ENCODE peak calls at places on chromosome 1, in ten cellular contexts. Z is H7, W is left ventricle myocardium inferior, P is neuronal stem cell, T is tibial nerve, N is OCI-LY7, Y is heart left ventricle, B is breast epithelium, C is IMR-90, M is psoas muscle. V is an unnamed sample.
A peak's percentile ranks its signal among the peaks of the same experiment; 100 is the strongest.

GRCh38 chr1:227943354-227943753 is 4.4 kb downstream of the WNT9A start:
- DNase-seq in Z (no peak), W (no peak), P (no peak), T (no peak), N (no peak), Y (no peak), B (no peak), C (no peak), M (no peak), V (no peak)

GRCh38 chr1:221263831-221264767 is 384.9 kb downstream of the HLX start:
- DNase-seq in Z (peak; percentile 48), W (no peak), P (peak; percentile 33), T (peak; percentile 94), N (peak; percentile 66), Y (peak; percentile 59), B (no peak), C (peak; percentile 89), M (peak; percentile 20), V (peak; percentile 83)

GRCh38 chr1:51636765-51637522 is 20.1 kb downstream of the OSBPL9 start:
- DNase-seq in Z (no peak), W (no peak), P (no peak), T (peak; percentile 49), N (no peak), Y (no peak), B (peak; percentile 51), C (peak; percentile 91), M (peak; percentile 60), V (no peak)

GRCh38 chr1:234326493-234327366 is 46.5 kb upstream of the COA6 start:
- DNase-seq in Z (peak; percentile 73), W (peak; percentile 23), P (peak; percentile 56), T (peak; percentile 60), N (peak; percentile 58), Y (peak; percentile 30), B (no peak), C (peak; percentile 43), M (no peak), V (peak; percentile 85)

GRCh38 chr1:8061210-8061609 is 35.1 kb upstream of the ERRFI1 start:
- DNase-seq in Z (no peak), W (no peak), P (no peak), T (peak; percentile 47), N (no peak), Y (no peak), B (no peak), C (peak; percentile 97), M (no peak), V (no peak)

GRCh38 chr1:246923482-246923881 is 8.3 kb downstream of the AHCTF1 start:
- DNase-seq in Z (no peak), W (no peak), P (no peak), T (no peak), N (no peak), Y (no peak), B (no peak), C (no peak), M (no peak), V (no peak)

GRCh38 chr1:112298558-112298957 is 97.5 kb upstream of the CTTNBP2NL start:
- DNase-seq in Z (peak; percentile 60), W (no peak), P (peak; percentile 26), T (peak; percentile 38), N (peak; percentile 29), Y (no peak), B (peak; percentile 19), C (peak; percentile 42), M (peak; percentile 27), V (peak; percentile 72)

GRCh38 chr1:10777749-10778574 is 18.5 kb downstream of the CASZ1 start:
- DNase-seq in Z (no peak), W (no peak), P (no peak), T (no peak), N (no peak), Y (no peak), B (no peak), C (no peak), M (no peak), V (no peak)

GRCh38 chr1:212367474-212368072 is 47.1 kb downstream of the PACC1 start:
- DNase-seq in Z (no peak), W (no peak), P (no peak), T (no peak), N (no peak), Y (no peak), B (no peak), C (no peak), M (no peak), V (no peak)

GRCh38 chr1:71465093-71465492 is 384.3 kb upstream of the ZRANB2 start:
- DNase-seq in Z (no peak), W (no peak), P (no peak), T (no peak), N (no peak), Y (no peak), B (no peak), C (no peak), M (no peak), V (no peak)

GRCh38 chr1:85465099-85465790 is at the start of gene DDAH1:
- DNase-seq in Z (peak; percentile 86), W (peak; percentile 38), P (no peak), T (no peak), N (no peak), Y (peak; percentile 55), B (peak; percentile 50), C (peak; percentile 65), M (no peak), V (peak; percentile 84)

GRCh38 chr1:228366851-228367741 is 39.5 kb downstream of the TRIM11 start:
- DNase-seq in Z (peak; percentile 69), W (no peak), P (no peak), T (no peak), N (no peak), Y (no peak), B (no peak), C (no peak), M (peak; percentile 20), V (no peak)

GRCh38 chr1:37449936-37450335 is 24.4 kb upstream of the ZC3H12A start:
- DNase-seq in Z (no peak), W (no peak), P (no peak), T (no peak), N (peak; percentile 68), Y (no peak), B (no peak), C (no peak), M (no peak), V (no peak)

GRCh38 chr1:36831171-36831810 is 203.0 kb downstream of the GRIK3 start:
- DNase-seq in Z (no peak), W (no peak), P (no peak), T (no peak), N (peak; percentile 16), Y (no peak), B (no peak), C (no peak), M (no peak), V (peak; percentile 48)

GRCh38 chr1:24186711-24186992 is 437 bp downstream of the IFNLR1 start:
- DNase-seq in Z (no peak), W (no peak), P (no peak), T (no peak), N (no peak), Y (no peak), B (no peak), C (no peak), M (no peak), V (no peak)
- H3K4me3 ChIP-seq in Z (peak overlapping the region; percentile 72), W (peak overlapping the region; percentile 72), P (peak overlapping the region; percentile 75), T (peak overlapping the region; percentile 54), N (peak overlapping the region; percentile 97), Y (peak overlapping the region; percentile 56), B (peak overlapping the region; percentile 88), C (no peak overlapping the region), M (peak overlapping the region; percentile 77), V (peak overlapping the region; percentile 62)

DNA sequence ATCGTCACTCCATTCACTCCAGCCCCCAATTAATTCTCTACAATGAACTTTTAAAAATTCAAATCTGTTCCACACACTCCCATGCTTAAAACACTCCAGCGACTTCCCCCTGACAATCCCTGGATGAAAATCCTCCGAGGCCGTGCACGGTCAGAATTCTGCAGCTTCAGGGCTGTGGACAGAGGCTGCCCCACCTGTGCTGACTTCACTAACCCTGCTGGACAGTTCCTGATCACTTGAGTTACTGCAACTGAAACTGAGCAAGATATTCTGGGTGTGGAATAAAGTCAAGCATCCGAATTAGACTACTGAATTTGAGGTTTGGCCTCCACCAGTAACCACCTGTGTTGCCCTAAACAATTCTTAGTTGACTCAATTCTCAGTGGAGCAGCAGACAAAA is 1.0 kb upstream of the JAK1 start:
- DNase-seq in Z (no peak), W (no peak), P (no peak), T (no peak), N (no peak), Y (no peak), B (no peak), C (no peak), M (no peak), V (no peak)
- H3K4me3 ChIP-seq in Z (no peak overlapping the region), W (peak overlapping the region; percentile 82), P (no peak overlapping the region), T (no peak overlapping the region), N (no peak overlapping the region), Y (no peak overlapping the region), B (peak overlapping the region; percentile 95), C (no peak overlapping the region), M (peak overlapping the region; percentile 88), V (no peak overlapping the region)

DNA sequence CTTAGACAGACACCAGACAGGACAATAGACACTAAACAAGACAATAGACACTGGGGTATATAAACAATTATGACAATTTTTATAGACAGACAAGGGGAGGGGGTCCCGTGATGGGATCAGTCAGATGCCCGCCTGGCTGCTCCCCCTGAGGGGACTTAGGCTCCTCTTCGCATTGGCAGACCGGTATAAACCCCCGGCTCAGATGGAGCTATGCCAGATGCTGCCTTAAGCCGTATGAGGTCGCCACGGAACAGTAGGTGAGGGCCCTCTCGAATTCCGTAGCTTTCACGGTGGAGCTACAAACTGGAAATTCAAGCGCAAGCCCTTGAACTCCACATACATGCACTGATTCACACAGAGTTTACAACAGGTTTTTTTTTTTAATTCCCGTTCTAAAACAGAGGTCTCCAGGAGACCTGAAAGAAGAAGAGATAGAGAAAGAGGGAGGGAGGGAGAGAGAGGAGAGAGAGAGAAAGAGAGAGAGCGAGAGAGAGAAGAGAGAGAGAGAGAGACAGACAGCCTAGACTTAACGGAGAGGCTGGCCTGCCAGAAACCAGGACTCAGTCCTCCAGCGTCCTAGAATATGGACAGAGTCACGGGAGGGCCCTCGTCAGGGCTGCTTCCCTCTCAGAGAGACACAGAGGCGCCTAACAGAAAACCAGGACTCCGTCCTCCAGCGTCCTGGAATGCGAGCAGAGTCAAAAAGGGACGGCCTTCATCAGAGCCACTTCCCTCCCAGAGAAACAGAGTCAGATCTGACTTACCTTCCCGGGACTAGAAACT is 24.4 kb upstream of the TMEM54 start:
- DNase-seq in Z (peak; percentile 80), W (no peak), P (peak; percentile 30), T (no peak), N (no peak), Y (no peak), B (no peak), C (no peak), M (no peak), V (no peak)
- H3K4me3 ChIP-seq in Z (peak overlapping the region; percentile 48), W (peak overlapping the region; percentile 48), P (no peak overlapping the region), T (no peak overlapping the region), N (no peak overlapping the region), Y (no peak overlapping the region), B (no peak overlapping the region), C (no peak overlapping the region), M (no peak overlapping the region), V (no peak overlapping the region)

DNA sequence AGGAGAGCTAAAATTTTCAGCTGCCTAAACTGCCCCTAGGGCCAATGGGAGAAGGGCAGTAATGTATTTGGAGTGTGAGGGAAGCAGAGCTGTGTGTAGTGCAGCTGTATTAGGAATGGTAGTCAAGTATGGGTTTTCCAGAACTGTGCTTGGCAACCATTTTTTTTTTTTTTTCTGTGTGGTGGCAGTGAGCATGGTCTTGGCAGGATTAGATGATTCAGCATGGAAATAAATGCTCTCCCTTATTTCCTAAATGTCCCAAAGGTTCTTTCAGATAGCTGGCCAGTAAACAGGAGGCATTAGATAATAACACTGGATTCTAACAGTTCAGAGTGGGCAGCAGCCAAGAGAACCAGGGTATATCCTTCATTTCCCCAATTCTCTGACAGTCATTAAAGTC is 81.7 kb downstream of the NDUFS5 start:
- DNase-seq in Z (no peak), W (no peak), P (no peak), T (no peak), N (no peak), Y (no peak), B (no peak), C (no peak), M (no peak), V (no peak)
- H3K4me3 ChIP-seq in Z (peak overlapping the region; percentile 77), W (peak overlapping the region; percentile 80), P (no peak overlapping the region), T (no peak overlapping the region), N (no peak overlapping the region), Y (peak overlapping the region; percentile 56), B (peak overlapping the region; percentile 81), C (peak overlapping the region; percentile 95), M (peak overlapping the region; percentile 80), V (peak overlapping the region; percentile 82)

V was measured in A673.